ENCODE peak calls at places on chromosomes 13 and 19, in four cellular contexts. S, C, V and J are unnamed samples.

GRCh38 chr19:41321204-41321599 is 11.2 kb downstream of the CCDC97 start:
- DNase-seq in S (no peak), C (no peak), V (no peak), J (no peak)

GRCh38 chr19:591099-591958 is 1.6 kb downstream of the HCN2 start:
- DNase-seq in S (no peak), C (no peak), V (no peak), J (no peak)

GRCh38 chr19:15187026-15188007 is 13.5 kb downstream of the NOTCH3 start:
- DNase-seq in S (no peak), C (no peak), V (no peak), J (no peak)

GRCh38 chr19:14654786-14655185 is 19.9 kb downstream of the ADGRE3 start:
- DNase-seq in S (no peak), C (no peak), V (no peak), J (no peak)

GRCh38 chr19:46428278-46429141 is at the start of gene PNMA8C:
- DNase-seq in S (no peak), C (peak), V (peak), J (no peak)

GRCh38 chr13:39016789-39017188 is 21.1 kb downstream of the PROSER1 start:
- DNase-seq in S (no peak), C (no peak), V (no peak), J (no peak)

GRCh38 chr13:81639984-81640582 is 1299.2 kb upstream of the SPRY2 start:
- DNase-seq in S (no peak), C (no peak), V (no peak), J (no peak)

GRCh38 chr19:13764821-13765394 is 586 bp downstream of the MRI1 start:
- DNase-seq in S (no peak), C (peak), V (peak), J (no peak)

GRCh38 chr13:41608111-41608510 is 150.8 kb downstream of the RGCC start:
- DNase-seq in S (no peak), C (no peak), V (no peak), J (no peak)

GRCh38 chr13:51636349-51636890 is 52.2 kb downstream of the WDFY2 start:
- DNase-seq in S (no peak), C (no peak), V (no peak), J (no peak)

GRCh38 chr13:41313117-41313516 is 2.0 kb downstream of the NAA16 start:
- DNase-seq in S (no peak), C (no peak), V (no peak), J (no peak)

GRCh38 chr13:20065516-20065915 is 95.3 kb downstream of the GJA3 start:
- DNase-seq in S (no peak), C (no peak), V (no peak), J (no peak)

GRCh38 chr13:21546372-21546771 is 57.6 kb downstream of the MICU2 start:
- DNase-seq in S (no peak), C (no peak), V (no peak), J (no peak)

GRCh38 chr19:33297401-33298145 is 4.8 kb downstream of the CEBPA start:
- DNase-seq in S (no peak), C (no peak), V (no peak), J (no peak)

GRCh38 chr19:3403489-3404323 is 37.3 kb downstream of the NFIC start:
- DNase-seq in S (peak), C (no peak), V (peak), J (peak)